ENCODE peak calls at places on chromosomes 3 and 15, in seven cellular contexts. O is activated T-cell treated with anti-CD3 and anti-CD28 coated beads, Interleukin-2, amount 50 U/mL, for 24 hours; J is T-helper 9 cell; U is iPS-NIHi11; Y is ACHN; H is NCI-H460; R is fibroblast of pulmonary artery. T is an unnamed sample.

GRCh38 chr15:98896002-98896721 is 111.4 kb downstream of the PGPEP1L start:
- DNase-seq in O (no peak), J (no peak), U (no peak), Y (peak; percentile 37), H (no peak), R (peak; percentile 82), T (peak; percentile 49)

GRCh38 chr3:129992781-129993180 is 18.3 kb downstream of the TRH start:
- DNase-seq in O (no peak), J (no peak), U (peak; percentile 67), Y (no peak), H (no peak), R (peak; percentile 7), T (peak; percentile 19)

GRCh38 chr3:174198199-174198598 is 660.9 kb upstream of the NAALADL2 start:
- DNase-seq in O (no peak), J (no peak), U (no peak), Y (no peak), H (no peak), R (peak; percentile 30), T (peak; percentile 92)

GRCh38 chr15:26842391-26842790 is 24.5 kb upstream of the GABRA5 start:
- DNase-seq in O (no peak), J (no peak), U (no peak), Y (no peak), H (no peak), R (no peak), T (no peak)

GRCh38 chr3:171427771-171428320 is 32.4 kb downstream of the TNIK start:
- DNase-seq in O (no peak), J (no peak), U (peak; percentile 27), Y (no peak), H (no peak), R (no peak), T (no peak)

GRCh38 chr3:33911525-33912322 is 113.3 kb downstream of the PDCD6IP start:
- DNase-seq in O (no peak), J (no peak), U (no peak), Y (peak; percentile 55), H (no peak), R (peak; percentile 45), T (peak; percentile 59)

GRCh38 chr15:31489801-31490646 is 163.4 kb downstream of the KLF13 start:
- DNase-seq in O (peak; percentile 60), J (no peak), U (peak; percentile 74), Y (peak; percentile 57), H (peak; percentile 41), R (peak; percentile 74), T (peak; percentile 76)

GRCh38 chr3:65584002-65584401 is 454.7 kb downstream of the MAGI1 start:
- DNase-seq in O (no peak), J (no peak), U (no peak), Y (no peak), H (no peak), R (no peak), T (no peak)

GRCh38 chr3:14822875-14823807 is 4.4 kb downstream of the FGD5 start:
- DNase-seq in O (no peak), J (no peak), U (no peak), Y (no peak), H (no peak), R (peak; percentile 30), T (no peak)

GRCh38 chr15:101115887-101116680 is 135.8 kb downstream of the CHSY1 start:
- DNase-seq in O (no peak), J (no peak), U (no peak), Y (no peak), H (no peak), R (peak; percentile 82), T (no peak)

GRCh38 chr3:10546887-10547286 is 41.5 kb upstream of the ATP2B2 start:
- DNase-seq in O (no peak), J (no peak), U (no peak), Y (no peak), H (no peak), R (no peak), T (no peak)

GRCh38 chr3:183515968-183516851 is 39.3 kb downstream of the KLHL6 start:
- DNase-seq in O (peak; percentile 53), J (peak; percentile 35), U (no peak), Y (no peak), H (no peak), R (no peak), T (no peak)

GRCh38 chr3:13570391-13571194 is 21.7 kb downstream of the FBLN2 start:
- DNase-seq in O (no peak), J (no peak), U (no peak), Y (no peak), H (no peak), R (no peak), T (no peak)

GRCh38 chr3:11306815-11307589 is 34.8 kb downstream of the ATG7 start:
- DNase-seq in O (peak; percentile 47), J (no peak), U (no peak), Y (no peak), H (no peak), R (peak; percentile 58), T (no peak)

GRCh38 chr15:93658026-93658790 is 569.2 kb upstream of the RGMA start:
- DNase-seq in O (no peak), J (no peak), U (no peak), Y (no peak), H (no peak), R (no peak), T (no peak)

GRCh38 chr3:140727886-140728285 is 50.0 kb downstream of the TRIM42 start:
- DNase-seq in O (no peak), J (no peak), U (no peak), Y (no peak), H (no peak), R (no peak), T (peak; percentile 1)

GRCh38 chr3:45218578-45219390 is 7.3 kb downstream of the TMEM158 start:
- DNase-seq in O (no peak), J (no peak), U (no peak), Y (peak; percentile 11), H (no peak), R (peak; percentile 46), T (peak; percentile 86)

GRCh38 chr3:192883512-192883911 is 34.1 kb downstream of the MB21D2 start:
- DNase-seq in O (no peak), J (no peak), U (no peak), Y (no peak), H (no peak), R (no peak), T (peak; percentile 52)

GRCh38 chr15:64930778-64931240 is 19.1 kb downstream of the ANKDD1A start:
- DNase-seq in O (no peak), J (no peak), U (peak; percentile 11), Y (no peak), H (no peak), R (peak; percentile 63), T (no peak)

GRCh38 chr15:29805043-29805707 is 17.1 kb downstream of the TJP1 start:
- DNase-seq in O (no peak), J (no peak), U (no peak), Y (no peak), H (no peak), R (peak; percentile 91), T (peak; percentile 64)

GRCh38 chr3:77835916-77836315 is 796.0 kb downstream of the ROBO2 start:
- DNase-seq in O (no peak), J (no peak), U (no peak), Y (no peak), H (no peak), R (peak; percentile 4), T (no peak)

GRCh38 chr3:140500473-140500872 is 177.4 kb upstream of the TRIM42 start:
- DNase-seq in O (no peak), J (no peak), U (no peak), Y (no peak), H (no peak), R (no peak), T (no peak)

GRCh38 chr15:84034831-84035753 is 200.5 kb upstream of the GOLGA6L4 start:
- DNase-seq in O (no peak), J (no peak), U (peak; percentile 79), Y (peak; percentile 56), H (no peak), R (peak; percentile 67), T (peak; percentile 70)

GRCh38 chr3:114498779-114499370 is 205.0 kb downstream of the TIGIT start:
- DNase-seq in O (no peak), J (no peak), U (no peak), Y (peak; percentile 23), H (peak; percentile 45), R (peak; percentile 87), T (peak; percentile 73)

GRCh38 chr15:66908503-66909095 is 156.8 kb upstream of the SMAD3 start:
- DNase-seq in O (no peak), J (no peak), U (no peak), Y (no peak), H (no peak), R (no peak), T (no peak)

GRCh38 chr15:31302029-31302657 is 24.5 kb upstream of the KLF13 start:
- DNase-seq in O (no peak), J (no peak), U (no peak), Y (no peak), H (no peak), R (no peak), T (no peak)

GRCh38 chr3:151639096-151639740 is 94.5 kb upstream of the AADACL2 start:
- DNase-seq in O (no peak), J (no peak), U (no peak), Y (no peak), H (no peak), R (peak; percentile 17), T (no peak)

T was measured in PC-3.